ENCODE peak calls at places on chromosome 1, in nine cellular contexts. X is AG09309; U is activated CD8-positive, alpha-beta memory T cell treated with anti-CD3 and anti-CD28 coated beads for 24 hours; Z is neuronal stem cell; A is occipital lobe; R is AG09319; E is CD4-positive, alpha-beta T cell; K is NB4; P is GM13977. C is an unnamed sample.

GRCh38 chr1:155175281-155175926 is 1.8 kb downstream of the TRIM46 start:
- DNase-seq in X (no peak), U (peak), Z (no peak), A (no peak), R (no peak), E (no peak), K (no peak), P (peak), C (no peak)

GRCh38 chr1:5751833-5752714 is 240.2 kb downstream of the NPHP4 start:
- DNase-seq in X (no peak), U (no peak), Z (no peak), A (no peak), R (no peak), E (no peak), K (peak), P (no peak), C (no peak)

GRCh38 chr1:228228601-228229074 is 20.8 kb downstream of the OBSCN start:
- DNase-seq in X (peak), U (no peak), Z (no peak), A (no peak), R (peak), E (no peak), K (peak), P (no peak), C (peak)

GRCh38 chr1:37189111-37189510 is 154.8 kb upstream of the GRIK3 start:
- DNase-seq in X (no peak), U (no peak), Z (no peak), A (no peak), R (no peak), E (no peak), K (no peak), P (no peak), C (no peak)

GRCh38 chr1:156414440-156415064 is 45.5 kb downstream of the RHBG start:
- DNase-seq in X (no peak), U (no peak), Z (no peak), A (no peak), R (no peak), E (no peak), K (peak), P (no peak), C (no peak)

GRCh38 chr1:27526569-27527222 is 36.7 kb upstream of the WASF2 start:
- DNase-seq in X (no peak), U (peak), Z (no peak), A (no peak), R (no peak), E (no peak), K (peak), P (peak), C (peak)

GRCh38 chr1:201630582-201630981 is 91.7 kb downstream of the NAV1 start:
- DNase-seq in X (no peak), U (no peak), Z (no peak), A (no peak), R (no peak), E (no peak), K (no peak), P (no peak), C (no peak)

GRCh38 chr1:63413394-63413793 is 46.0 kb downstream of the ALG6 start:
- DNase-seq in X (no peak), U (no peak), Z (no peak), A (no peak), R (no peak), E (no peak), K (no peak), P (no peak), C (no peak)